ENCODE peak calls at places on chromosome 16, in five cellular contexts. D is NCI-H1436, P is NCI-H1930, A is NCI-H1105 treated with DMSO at 0.1 percent for 48 hours, O is T1000. V is an unnamed sample.

GRCh38 chr16:82641336-82641984 is 14.7 kb downstream of the CDH13 start:
- DNase-seq in D (no peak), P (no peak), A (no peak), O (no peak), V (no peak)

GRCh38 chr16:66510298-66510697 is 39.6 kb downstream of the TK2 start:
- DNase-seq in D (no peak), P (no peak), A (no peak), O (no peak), V (no peak)

GRCh38 chr16:88726981-88727380 is 20.7 kb downstream of the CTU2 start:
- DNase-seq in D (no peak), P (no peak), A (no peak), O (no peak), V (no peak)

GRCh38 chr16:75074920-75075687 is 41.5 kb downstream of the LDHD start:
- DNase-seq in D (no peak), P (no peak), A (no peak), O (no peak), V (no peak)

GRCh38 chr16:8589293-8590160 is 784 bp downstream of the TMEM114 start:
- DNase-seq in D (no peak), P (no peak), A (no peak), O (no peak), V (no peak)

GRCh38 chr16:21233521-21234150 is at the start of gene ANKS4B:
- DNase-seq in D (no peak), P (no peak), A (no peak), O (no peak), V (no peak)

GRCh38 chr16:54928421-54929089 is 2.1 kb upstream of the IRX5 start:
- DNase-seq in D (peak), P (peak), A (peak), O (peak), V (no peak)

GRCh38 chr16:10862432-10862831 is 14.6 kb upstream of the CIITA start:
- DNase-seq in D (no peak), P (no peak), A (no peak), O (peak), V (peak)

GRCh38 chr16:19757026-19757425 is 39.0 kb downstream of the IQCK start:
- DNase-seq in D (no peak), P (no peak), A (no peak), O (no peak), V (no peak)

GRCh38 chr16:46974352-46974751 is 878 bp upstream of the DNAJA2 start:
- DNase-seq in D (no peak), P (no peak), A (no peak), O (no peak), V (no peak)

GRCh38 chr16:68155425-68155824 is 70.3 kb downstream of the NFATC3 start:
- DNase-seq in D (no peak), P (no peak), A (peak), O (no peak), V (no peak)

GRCh38 chr16:89079434-89079833 is 14.2 kb upstream of the ACSF3 start:
- DNase-seq in D (no peak), P (no peak), A (no peak), O (no peak), V (no peak)

GRCh38 chr16:56975714-56976113 is 13.6 kb upstream of the NLRC5 start:
- DNase-seq in D (no peak), P (no peak), A (no peak), O (no peak), V (no peak)

GRCh38 chr16:87834668-87835473 is 34.4 kb downstream of the SLC7A5 start:
- DNase-seq in D (no peak), P (no peak), A (no peak), O (no peak), V (no peak)

GRCh38 chr16:16029431-16030011 is 80.1 kb downstream of the ABCC1 start:
- DNase-seq in D (no peak), P (no peak), A (no peak), O (no peak), V (no peak)

GRCh38 chr16:59848314-59848713 is 1114.2 kb upstream of the GOT2 start:
- DNase-seq in D (no peak), P (no peak), A (no peak), O (no peak), V (no peak)

GRCh38 chr16:10641953-10642949 is 52.5 kb downstream of the TEKT5 start:
- DNase-seq in D (no peak), P (no peak), A (no peak), O (no peak), V (no peak)

V was measured in HS-5.